ENCODE peak calls at places on chromosomes 16 and 17, in nine cellular contexts. One of them, this sample, is unnamed.

GRCh38 chr16:4489030-4489429 is 12.8 kb downstream of the HMOX2 start:
- DNase-seq in H9: no peak
- DNase-seq in esophagus muscularis mucosa: no peak
- DNase-seq in endothelial cell: no peak
- DNase-seq in epithelial cell of esophagus: peak; percentile 73
- DNase-seq in mesothelial cell of epicardium: no peak
- DNase-seq in A673: no peak
- DNase-seq in stomach: no peak
- DNase-seq in NB4: no peak
- DNase-seq in this sample: no peak

GRCh38 chr16:12752159-12752558 is 51.5 kb downstream of the CPPED1 start:
- DNase-seq in H9: no peak
- DNase-seq in esophagus muscularis mucosa: no peak
- DNase-seq in endothelial cell: no peak
- DNase-seq in epithelial cell of esophagus: no peak
- DNase-seq in mesothelial cell of epicardium: no peak
- DNase-seq in A673: no peak
- DNase-seq in stomach: no peak
- DNase-seq in NB4: no peak
- DNase-seq in this sample: no peak

GRCh38 chr16:56748191-56748590 is 18.3 kb downstream of the NUP93 start:
- DNase-seq in H9: no peak
- DNase-seq in esophagus muscularis mucosa: no peak
- DNase-seq in endothelial cell: no peak
- DNase-seq in epithelial cell of esophagus: no peak
- DNase-seq in mesothelial cell of epicardium: no peak
- DNase-seq in A673: no peak
- DNase-seq in stomach: no peak
- DNase-seq in NB4: no peak
- DNase-seq in this sample: no peak

GRCh38 chr16:66851166-66851964 is 7.2 kb downstream of the CA7 start:
- DNase-seq in H9: no peak
- DNase-seq in esophagus muscularis mucosa: no peak
- DNase-seq in endothelial cell: no peak
- DNase-seq in epithelial cell of esophagus: no peak
- DNase-seq in mesothelial cell of epicardium: no peak
- DNase-seq in A673: no peak
- DNase-seq in stomach: no peak
- DNase-seq in NB4: no peak
- DNase-seq in this sample: no peak

GRCh38 chr16:89599451-89599858 is 14.0 kb upstream of the DPEP1 start:
- DNase-seq in H9: peak; percentile 89
- DNase-seq in esophagus muscularis mucosa: no peak
- DNase-seq in endothelial cell: peak; percentile 72
- DNase-seq in epithelial cell of esophagus: peak; percentile 61
- DNase-seq in mesothelial cell of epicardium: no peak
- DNase-seq in A673: no peak
- DNase-seq in stomach: no peak
- DNase-seq in NB4: peak; percentile 60
- DNase-seq in this sample: peak; percentile 58

GRCh38 chr16:68227850-68228553 is 7.9 kb downstream of the ESRP2 start:
- DNase-seq in H9: no peak
- DNase-seq in esophagus muscularis mucosa: no peak
- DNase-seq in endothelial cell: no peak
- DNase-seq in epithelial cell of esophagus: no peak
- DNase-seq in mesothelial cell of epicardium: no peak
- DNase-seq in A673: no peak
- DNase-seq in stomach: peak; percentile 78
- DNase-seq in NB4: no peak
- DNase-seq in this sample: no peak

GRCh38 chr16:4685292-4685691 is 8.1 kb upstream of the NUDT16L1 start:
- DNase-seq in H9: no peak
- DNase-seq in esophagus muscularis mucosa: no peak
- DNase-seq in endothelial cell: no peak
- DNase-seq in epithelial cell of esophagus: no peak
- DNase-seq in mesothelial cell of epicardium: no peak
- DNase-seq in A673: no peak
- DNase-seq in stomach: no peak
- DNase-seq in NB4: no peak
- DNase-seq in this sample: no peak

GRCh38 chr16:87330257-87330624 is 13.0 kb upstream of the C16orf95 start:
- DNase-seq in H9: no peak
- DNase-seq in esophagus muscularis mucosa: no peak
- DNase-seq in endothelial cell: no peak
- DNase-seq in epithelial cell of esophagus: no peak
- DNase-seq in mesothelial cell of epicardium: no peak
- DNase-seq in A673: no peak
- DNase-seq in stomach: no peak
- DNase-seq in NB4: no peak
- DNase-seq in this sample: no peak

GRCh38 chr16:86251682-86252081 is 258.6 kb upstream of the FOXF1 start:
- DNase-seq in H9: no peak
- DNase-seq in esophagus muscularis mucosa: no peak
- DNase-seq in endothelial cell: no peak
- DNase-seq in epithelial cell of esophagus: no peak
- DNase-seq in mesothelial cell of epicardium: no peak
- DNase-seq in A673: no peak
- DNase-seq in stomach: no peak
- DNase-seq in NB4: no peak
- DNase-seq in this sample: no peak

GRCh38 chr17:6862822-6863221 is 31.3 kb upstream of the TEKT1 start:
- DNase-seq in H9: no peak
- DNase-seq in esophagus muscularis mucosa: no peak
- DNase-seq in endothelial cell: no peak
- DNase-seq in epithelial cell of esophagus: peak; percentile 72
- DNase-seq in mesothelial cell of epicardium: no peak
- DNase-seq in A673: no peak
- DNase-seq in stomach: no peak
- DNase-seq in NB4: peak; percentile 52
- DNase-seq in this sample: no peak

DNA sequence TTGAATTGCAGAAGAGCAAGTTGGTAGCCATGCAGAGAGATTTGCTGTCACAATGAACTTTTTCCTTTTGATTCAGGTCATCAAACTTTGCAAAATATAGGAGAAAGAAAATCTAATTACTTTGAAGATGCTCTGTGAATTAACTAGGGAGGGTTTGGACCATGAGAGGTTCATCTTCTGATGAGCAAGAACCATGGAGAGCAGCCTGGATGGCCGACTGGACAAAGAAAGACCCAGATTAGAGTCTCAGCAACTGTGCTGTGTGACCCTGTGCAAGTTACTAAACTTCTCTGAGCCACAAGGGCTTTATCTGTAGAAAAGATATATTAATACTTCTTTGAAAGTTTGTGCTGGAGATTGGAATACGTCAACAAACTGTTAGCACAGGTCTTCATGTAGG is 122.6 kb upstream of the ADAMTS18 start:
- DNase-seq in H9: no peak
- DNase-seq in esophagus muscularis mucosa: no peak
- DNase-seq in endothelial cell: no peak
- DNase-seq in epithelial cell of esophagus: no peak
- DNase-seq in mesothelial cell of epicardium: no peak
- DNase-seq in A673: no peak
- DNase-seq in stomach: no peak
- DNase-seq in NB4: no peak
- DNase-seq in this sample: no peak
- TF ChIP-seq CTCF in H9: no peak
- TF ChIP-seq CTCF in esophagus muscularis mucosa: no peak
- TF ChIP-seq CTCF in endothelial cell: no peak
- TF ChIP-seq CTCF in epithelial cell of esophagus: no peak
- TF ChIP-seq CTCF in mesothelial cell of epicardium: no peak
- TF ChIP-seq CTCF in A673: no peak
- TF ChIP-seq CTCF in stomach: no peak
- TF ChIP-seq CTCF in NB4: no peak
- TF ChIP-seq CTCF in this sample: no peak

DNA sequence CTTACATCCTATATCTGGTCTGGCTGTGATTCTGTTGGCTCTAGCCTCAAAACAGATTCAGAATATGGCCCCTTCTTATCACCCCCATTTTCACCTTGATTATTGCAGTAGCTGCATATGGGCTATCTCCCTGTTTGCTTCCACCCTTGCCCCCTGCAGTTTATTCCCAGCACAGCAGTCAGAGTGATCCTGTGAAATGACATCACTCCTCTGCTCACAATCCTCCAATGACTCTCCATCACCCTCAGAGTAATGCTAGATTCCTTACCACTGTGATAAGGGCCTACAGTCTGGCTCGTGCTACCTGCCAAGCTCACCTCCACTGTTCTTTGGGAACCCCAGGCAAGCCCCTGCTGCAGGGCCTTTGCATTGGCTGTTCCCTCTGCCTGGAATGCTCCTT is 92.5 kb downstream of the ASIC2 start:
- DNase-seq in H9: peak; percentile 71
- DNase-seq in esophagus muscularis mucosa: no peak
- DNase-seq in endothelial cell: peak; percentile 17
- DNase-seq in epithelial cell of esophagus: peak; percentile 35
- DNase-seq in mesothelial cell of epicardium: no peak
- DNase-seq in A673: peak; percentile 60
- DNase-seq in stomach: no peak
- DNase-seq in NB4: peak; percentile 5
- DNase-seq in this sample: no peak
- TF ChIP-seq CTCF in H9: no peak
- TF ChIP-seq CTCF in esophagus muscularis mucosa: no peak
- TF ChIP-seq CTCF in endothelial cell: no peak
- TF ChIP-seq CTCF in epithelial cell of esophagus: peak; percentile 24
- TF ChIP-seq CTCF in mesothelial cell of epicardium: no peak
- TF ChIP-seq CTCF in A673: peak; percentile 38
- TF ChIP-seq CTCF in stomach: no peak
- TF ChIP-seq CTCF in NB4: peak; percentile 2
- TF ChIP-seq CTCF in this sample: no peak

DNA sequence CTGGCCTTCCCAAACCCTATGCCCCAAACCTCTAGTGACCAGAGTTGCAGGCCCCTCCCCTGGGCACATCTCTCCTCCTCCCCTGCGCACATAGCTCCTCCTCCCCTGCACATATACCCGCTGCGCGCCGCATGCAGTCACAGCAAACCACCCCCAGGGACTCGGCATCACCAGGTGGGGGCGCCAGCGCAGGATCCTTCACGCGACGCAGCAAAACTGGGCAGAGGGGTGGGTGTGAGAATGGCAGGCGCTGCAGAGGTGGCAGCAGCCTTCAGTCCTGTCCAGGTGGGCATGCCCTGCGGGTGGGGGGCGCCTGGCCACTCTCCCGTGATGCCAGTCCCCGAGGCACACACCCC is 5.6 kb downstream of the CORO6 start:
- DNase-seq in H9: peak; percentile 94
- DNase-seq in esophagus muscularis mucosa: no peak
- DNase-seq in endothelial cell: peak; percentile 91
- DNase-seq in epithelial cell of esophagus: peak; percentile 90
- DNase-seq in mesothelial cell of epicardium: no peak
- DNase-seq in A673: peak; percentile 93
- DNase-seq in stomach: peak; percentile 83
- DNase-seq in NB4: peak; percentile 94
- DNase-seq in this sample: peak; percentile 90
- TF ChIP-seq CTCF in H9: peak; percentile 75
- TF ChIP-seq CTCF in esophagus muscularis mucosa: peak; percentile 40
- TF ChIP-seq CTCF in endothelial cell: peak; percentile 74
- TF ChIP-seq CTCF in epithelial cell of esophagus: peak; percentile 77
- TF ChIP-seq CTCF in mesothelial cell of epicardium: no peak
- TF ChIP-seq CTCF in A673: peak; percentile 96
- TF ChIP-seq CTCF in stomach: peak; percentile 56
- TF ChIP-seq CTCF in NB4: peak; percentile 89
- TF ChIP-seq CTCF in this sample: peak; percentile 92

DNA sequence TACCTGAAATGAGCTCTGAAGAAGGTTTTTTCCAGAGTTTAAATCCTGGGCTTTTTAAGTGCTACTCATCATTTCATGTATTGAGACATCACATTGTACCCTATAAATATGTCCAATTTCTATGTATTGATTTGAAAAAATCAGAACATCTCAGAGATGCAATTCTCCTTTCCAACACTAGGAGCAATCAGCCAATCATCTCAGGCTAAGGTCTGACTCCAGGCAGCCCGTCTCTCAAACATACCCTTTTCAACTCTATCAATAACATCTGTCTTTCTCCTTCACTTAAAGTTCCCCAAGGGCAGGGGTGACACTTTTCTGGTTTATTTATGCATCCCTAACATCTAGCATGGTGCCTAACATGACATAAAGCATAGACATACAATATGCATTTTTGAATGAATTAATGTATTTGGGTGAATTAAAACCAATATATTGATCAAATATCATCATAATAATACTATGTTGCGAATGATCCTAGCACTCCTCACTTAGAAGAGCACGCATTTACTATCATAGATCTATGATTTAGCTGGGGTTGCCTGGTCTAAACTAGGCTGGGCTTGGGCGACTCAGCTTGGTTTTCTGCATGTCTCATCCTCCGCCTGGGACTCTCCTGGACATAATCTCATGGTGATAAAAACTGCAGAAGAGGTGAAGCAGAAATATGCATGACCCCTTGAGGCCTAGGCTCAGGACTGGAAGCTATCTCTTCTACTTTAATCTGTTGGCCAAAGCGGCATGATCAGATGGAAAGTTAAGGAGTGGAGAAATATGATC is 5.2 kb upstream of the CDH11 start:
- DNase-seq in H9: no peak
- DNase-seq in esophagus muscularis mucosa: peak; percentile 24
- DNase-seq in endothelial cell: no peak
- DNase-seq in epithelial cell of esophagus: no peak
- DNase-seq in mesothelial cell of epicardium: no peak
- DNase-seq in A673: no peak
- DNase-seq in stomach: no peak
- DNase-seq in NB4: no peak
- DNase-seq in this sample: no peak
- TF ChIP-seq CTCF in H9: peak; percentile 65
- TF ChIP-seq CTCF in esophagus muscularis mucosa: no peak
- TF ChIP-seq CTCF in endothelial cell: peak; percentile 62
- TF ChIP-seq CTCF in epithelial cell of esophagus: peak; percentile 42
- TF ChIP-seq CTCF in mesothelial cell of epicardium: peak; percentile 71
- TF ChIP-seq CTCF in A673: peak; percentile 58
- TF ChIP-seq CTCF in stomach: no peak
- TF ChIP-seq CTCF in NB4: peak; percentile 16
- TF ChIP-seq CTCF in this sample: peak; percentile 3

DNA sequence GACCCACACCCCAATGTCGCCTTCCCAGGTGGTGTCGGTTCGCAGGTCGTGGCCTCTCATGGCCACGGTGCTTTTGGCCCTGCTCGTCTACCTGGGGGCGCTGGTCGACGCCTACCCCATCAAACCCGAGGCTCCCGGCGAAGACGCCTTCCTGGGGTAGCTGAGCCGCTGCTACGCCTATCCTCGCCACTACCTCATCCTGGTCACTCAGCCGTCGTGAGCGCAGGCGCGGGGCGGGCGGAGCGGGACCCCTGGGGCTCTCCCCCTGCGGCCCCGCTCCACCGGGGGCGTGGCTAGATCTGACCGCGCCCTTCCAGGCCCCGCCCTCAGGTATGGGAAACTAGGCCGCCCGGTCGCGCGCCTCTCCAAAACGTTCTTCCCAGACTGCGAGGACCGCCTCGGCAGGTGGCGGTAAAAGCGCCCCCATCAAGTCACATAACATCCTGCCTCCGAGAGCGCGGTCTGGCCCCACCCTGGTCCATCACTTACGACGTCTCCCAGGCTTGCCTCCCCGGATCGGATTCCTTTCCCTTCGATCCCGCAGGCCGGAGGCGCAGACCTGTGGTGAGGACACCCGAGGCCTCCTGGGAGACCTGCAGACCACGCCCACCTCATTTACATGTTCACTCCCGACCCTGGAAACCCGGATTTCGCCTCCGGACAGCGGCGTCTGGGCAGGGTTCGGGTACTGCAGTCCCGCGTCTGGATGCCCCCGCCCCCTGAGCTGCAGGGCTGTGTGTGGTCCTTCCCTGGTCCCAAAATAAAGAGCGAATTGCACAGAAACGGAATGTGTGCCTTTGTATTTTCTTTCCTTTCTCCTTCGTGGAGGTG is 91.5 kb upstream of the TMEM97 start:
- DNase-seq in H9: peak; percentile 100
- DNase-seq in esophagus muscularis mucosa: no peak
- DNase-seq in endothelial cell: peak; percentile 79
- DNase-seq in epithelial cell of esophagus: peak; percentile 83
- DNase-seq in mesothelial cell of epicardium: peak; percentile 56
- DNase-seq in A673: peak; percentile 87
- DNase-seq in stomach: peak; percentile 87
- DNase-seq in NB4: no peak
- DNase-seq in this sample: no peak
- TF ChIP-seq CTCF in H9: no peak
- TF ChIP-seq CTCF in esophagus muscularis mucosa: no peak
- TF ChIP-seq CTCF in endothelial cell: no peak
- TF ChIP-seq CTCF in epithelial cell of esophagus: no peak
- TF ChIP-seq CTCF in mesothelial cell of epicardium: no peak
- TF ChIP-seq CTCF in A673: peak; percentile 34
- TF ChIP-seq CTCF in stomach: no peak
- TF ChIP-seq CTCF in NB4: no peak
- TF ChIP-seq CTCF in this sample: no peak